ENCODE peak calls at places on chromosomes 2 and 18, in eight cellular contexts. D, T, R, J, V, O, L and S are unnamed samples.

GRCh38 chr2:239890347-239890746 is 134.8 kb downstream of the NDUFA10 start:
- DNase-seq in D (no peak), T (no peak), R (no peak), J (no peak), V (no peak), O (no peak), L (no peak), S (no peak)

GRCh38 chr18:35592298-35592697 is 10.8 kb downstream of the GALNT1 start:
- DNase-seq in D (no peak), T (no peak), R (no peak), J (no peak), V (no peak), O (no peak), L (no peak), S (no peak)

GRCh38 chr18:49591775-49592174 is 29.9 kb downstream of the LIPG start:
- DNase-seq in D (no peak), T (no peak), R (no peak), J (no peak), V (no peak), O (no peak), L (no peak), S (no peak)

GRCh38 chr2:46074501-46074900 is 222.7 kb upstream of the EPAS1 start:
- DNase-seq in D (no peak), T (no peak), R (no peak), J (no peak), V (no peak), O (no peak), L (peak), S (no peak)

GRCh38 chr2:241617431-241618154 is 19.4 kb downstream of the THAP4 start:
- DNase-seq in D (peak), T (no peak), R (no peak), J (no peak), V (no peak), O (no peak), L (peak), S (no peak)

GRCh38 chr2:189628817-189629552 is 32.3 kb upstream of the ASNSD1 start:
- DNase-seq in D (no peak), T (no peak), R (no peak), J (no peak), V (no peak), O (no peak), L (no peak), S (no peak)

GRCh38 chr2:25309402-25309801 is 32.3 kb downstream of the DNMT3A start:
- DNase-seq in D (peak), T (no peak), R (peak), J (peak), V (peak), O (peak), L (peak), S (no peak)

GRCh38 chr2:135701442-135701841 is 40.2 kb upstream of the UBXN4 start:
- DNase-seq in D (no peak), T (no peak), R (no peak), J (no peak), V (no peak), O (no peak), L (no peak), S (no peak)

GRCh38 chr2:191691016-191691725 is 13.2 kb downstream of the NABP1 start:
- DNase-seq in D (peak), T (no peak), R (peak), J (peak), V (no peak), O (peak), L (no peak), S (no peak)

GRCh38 chr2:127599211-127599610 is 46.7 kb upstream of the GPR17 start:
- DNase-seq in D (no peak), T (no peak), R (no peak), J (no peak), V (no peak), O (no peak), L (no peak), S (no peak)